ENCODE peak calls at places on chromosomes 3 and 15, in ten cellular contexts. T is head of caudate nucleus, X is IMR-90, P is hypothalamus, S is M059J, E is HL-60, Q is HTR-8/SVneo, K is T-helper 1 cell, R is A172, L is T-helper 2 cell. G is an unnamed sample.

GRCh38 chr3:64489361-64490044 is 198.3 kb downstream of the ADAMTS9 start:
- DNase-seq in T (peak; percentile 51), X (no peak), P (peak; percentile 9), S (peak; percentile 5), E (no peak), Q (no peak), K (no peak), R (no peak), L (no peak), G (no peak)

GRCh38 chr15:66287461-66288055 is 5.8 kb upstream of the DIS3L start:
- DNase-seq in T (no peak), X (peak; percentile 14), P (no peak), S (peak; percentile 41), E (no peak), Q (no peak), K (no peak), R (peak; percentile 10), L (no peak), G (peak; percentile 51)

GRCh38 chr3:11447584-11448200 is 175.5 kb downstream of the ATG7 start:
- DNase-seq in T (no peak), X (no peak), P (no peak), S (no peak), E (no peak), Q (no peak), K (no peak), R (no peak), L (no peak), G (no peak)

GRCh38 chr15:85542895-85543331 is 162.5 kb downstream of the AKAP13 start:
- DNase-seq in T (no peak), X (peak; percentile 43), P (no peak), S (no peak), E (no peak), Q (no peak), K (no peak), R (no peak), L (no peak), G (no peak)

GRCh38 chr3:171953300-171954022 is 85.9 kb upstream of the FNDC3B start:
- DNase-seq in T (no peak), X (no peak), P (no peak), S (peak; percentile 45), E (no peak), Q (no peak), K (no peak), R (no peak), L (no peak), G (no peak)

GRCh38 chr3:32132121-32132520 is 25.7 kb downstream of the GPD1L start:
- DNase-seq in T (no peak), X (no peak), P (no peak), S (peak; percentile 36), E (no peak), Q (no peak), K (no peak), R (peak; percentile 33), L (no peak), G (no peak)

GRCh38 chr3:25885544-25885943 is 95.7 kb downstream of the OXSM start:
- DNase-seq in T (no peak), X (peak; percentile 45), P (no peak), S (peak; percentile 50), E (no peak), Q (peak; percentile 41), K (no peak), R (peak; percentile 59), L (no peak), G (no peak)

GRCh38 chr15:35061171-35062163 is 23.6 kb downstream of the NANOGP8 start:
- DNase-seq in T (no peak), X (no peak), P (no peak), S (peak; percentile 35), E (no peak), Q (no peak), K (no peak), R (peak; percentile 57), L (no peak), G (no peak)

GRCh38 chr3:194913281-194913680 is 227.6 kb downstream of the FAM43A start:
- DNase-seq in T (no peak), X (no peak), P (no peak), S (no peak), E (no peak), Q (no peak), K (no peak), R (no peak), L (no peak), G (no peak)

G was measured in AML-193.